ENCODE peak calls at places on chromosomes 12 and 14, in four cellular contexts. One of them, this sample, is unnamed. For H3K36me3 and H3K4me1, the result is how much of the 10 kb centered on the place peaks cover.

GRCh38 chr12:5428332-5429221 is 3.3 kb upstream of the NTF3 start:
- DNase-seq in pancreas: no peak
- DNase-seq in K562: peak
- DNase-seq in Peyer's patch: no peak
- DNase-seq in this sample: no peak

GRCh38 chr12:16939871-16940306 is 333.9 kb upstream of the LMO3 start:
- DNase-seq in pancreas: no peak
- DNase-seq in K562: peak
- DNase-seq in Peyer's patch: no peak
- DNase-seq in this sample: peak

GRCh38 chr12:26696613-26697092 is 136.3 kb downstream of the ITPR2 start:
- DNase-seq in pancreas: no peak
- DNase-seq in K562: no peak
- DNase-seq in Peyer's patch: no peak
- DNase-seq in this sample: no peak

GRCh38 chr14:44041700-44042099 is 465.4 kb downstream of the FSCB start:
- DNase-seq in pancreas: no peak
- DNase-seq in K562: no peak
- DNase-seq in Peyer's patch: no peak
- DNase-seq in this sample: no peak

GRCh38 chr12:132813443-132813842 is 15.2 kb downstream of the GOLGA3 start:
- DNase-seq in pancreas: no peak
- DNase-seq in K562: no peak
- DNase-seq in Peyer's patch: no peak
- DNase-seq in this sample: no peak

GRCh38 chr12:11202811-11203210 is 16.1 kb upstream of the TAS2R42 start:
- DNase-seq in pancreas: no peak
- DNase-seq in K562: no peak
- DNase-seq in Peyer's patch: no peak
- DNase-seq in this sample: no peak

GRCh38 chr12:48852734-48853168 is 788 bp upstream of the DDX23 start:
- DNase-seq in pancreas: no peak
- DNase-seq in K562: no peak
- DNase-seq in Peyer's patch: no peak
- DNase-seq in this sample: no peak

GRCh38 chr12:57237952-57238853 is 8.7 kb downstream of the SHMT2 start:
- DNase-seq in pancreas: peak
- DNase-seq in K562: peak
- DNase-seq in Peyer's patch: no peak
- DNase-seq in this sample: no peak

GRCh38 chr12:3005736-3006135 is 46.5 kb downstream of the TEAD4 start:
- DNase-seq in pancreas: no peak
- DNase-seq in K562: no peak
- DNase-seq in Peyer's patch: no peak
- DNase-seq in this sample: no peak

GRCh38 chr14:68874746-68875155 is 81.9 kb upstream of the ZFP36L1 start:
- DNase-seq in pancreas: no peak
- DNase-seq in K562: no peak
- DNase-seq in Peyer's patch: no peak
- DNase-seq in this sample: peak

GRCh38 chr12:106602071-106602470 is 19.3 kb downstream of the RFX4 start:
- DNase-seq in pancreas: no peak
- DNase-seq in K562: no peak
- DNase-seq in Peyer's patch: no peak
- DNase-seq in this sample: no peak

GRCh38 chr12:16530268-16530865 is 75.6 kb downstream of the LMO3 start:
- DNase-seq in pancreas: no peak
- DNase-seq in K562: no peak
- DNase-seq in Peyer's patch: no peak
- DNase-seq in this sample: no peak

GRCh38 chr12:97394657-97395056 is 67.9 kb upstream of the RMST start:
- DNase-seq in pancreas: no peak
- DNase-seq in K562: no peak
- DNase-seq in Peyer's patch: no peak
- DNase-seq in this sample: no peak

GRCh38 chr12:6507102-6507998 is 13.4 kb downstream of the NCAPD2 start:
- DNase-seq in pancreas: no peak
- DNase-seq in K562: no peak
- DNase-seq in Peyer's patch: no peak
- DNase-seq in this sample: no peak

GRCh38 chr12:104620761-104621531 is 164.2 kb downstream of the CHST11 start:
- DNase-seq in pancreas: no peak
- DNase-seq in K562: no peak
- DNase-seq in Peyer's patch: no peak
- DNase-seq in this sample: no peak

GRCh38 chr12:70643927-70644326 is 6.7 kb upstream of the PTPRB start:
- DNase-seq in pancreas: no peak
- DNase-seq in K562: no peak
- DNase-seq in Peyer's patch: no peak
- DNase-seq in this sample: no peak

GRCh38 chr14:31059152-31059924 is 33.2 kb upstream of the STRN3 start:
- DNase-seq in pancreas: peak
- DNase-seq in K562: peak
- DNase-seq in Peyer's patch: no peak
- DNase-seq in this sample: peak

GRCh38 chr12:108337235-108338223 is 1.6 kb downstream of the CMKLR1 start:
- DNase-seq in pancreas: no peak
- DNase-seq in K562: peak
- DNase-seq in Peyer's patch: no peak
- DNase-seq in this sample: no peak

GRCh38 chr12:41531147-41531829 is 343.2 kb downstream of the PDZRN4 start:
- DNase-seq in pancreas: no peak
- DNase-seq in K562: no peak
- DNase-seq in Peyer's patch: peak
- DNase-seq in this sample: no peak

GRCh38 chr14:95265106-95266094 is 54.3 kb downstream of the CLMN start:
- DNase-seq in pancreas: no peak
- DNase-seq in K562: no peak
- DNase-seq in Peyer's patch: peak
- DNase-seq in this sample: peak

GRCh38 chr12:102095677-102096263 is 24.1 kb downstream of the NUP37 start:
- DNase-seq in pancreas: no peak
- DNase-seq in K562: no peak
- DNase-seq in Peyer's patch: no peak
- DNase-seq in this sample: no peak

GRCh38 chr14:33463731-33464130 is 487.1 kb downstream of the EGLN3 start:
- DNase-seq in pancreas: no peak
- DNase-seq in K562: no peak
- DNase-seq in Peyer's patch: no peak
- DNase-seq in this sample: no peak

GRCh38 chr12:62306569-62307530 is 46.6 kb downstream of the USP15 start:
- DNase-seq in pancreas: no peak
- DNase-seq in K562: no peak
- DNase-seq in Peyer's patch: no peak
- DNase-seq in this sample: no peak
- H3K36me3 ChIP-seq in pancreas: under half
- H3K36me3 ChIP-seq in K562: half or more
- H3K36me3 ChIP-seq in Peyer's patch: under half
- H3K36me3 ChIP-seq in this sample: under half

GRCh38 chr14:61342486-61342885 is 21.1 kb downstream of the PRKCH start:
- DNase-seq in pancreas: no peak
- DNase-seq in K562: no peak
- DNase-seq in Peyer's patch: peak
- DNase-seq in this sample: no peak
- H3K27ac ChIP-seq in pancreas: no peak
- H3K27ac ChIP-seq in K562: peak
- H3K27ac ChIP-seq in Peyer's patch: peak
- H3K27ac ChIP-seq in this sample: no peak

GRCh38 chr14:92539419-92539818 is 25.8 kb downstream of the RIN3 start:
- DNase-seq in pancreas: no peak
- DNase-seq in K562: no peak
- DNase-seq in Peyer's patch: no peak
- DNase-seq in this sample: no peak
- H3K4me1 ChIP-seq in pancreas: under half
- H3K4me1 ChIP-seq in K562: under half
- H3K4me1 ChIP-seq in Peyer's patch: under half
- H3K4me1 ChIP-seq in this sample: under half

GRCh38 chr14:77342726-77343397 is 22.0 kb downstream of the GSTZ1 start:
- DNase-seq in pancreas: no peak
- DNase-seq in K562: no peak
- DNase-seq in Peyer's patch: no peak
- DNase-seq in this sample: no peak

GRCh38 chr14:77338332-77338731 is 17.5 kb downstream of the GSTZ1 start:
- DNase-seq in pancreas: no peak
- DNase-seq in K562: no peak
- DNase-seq in Peyer's patch: no peak
- DNase-seq in this sample: no peak

GRCh38 chr14:77337880-77338279 is 17.0 kb downstream of the GSTZ1 start:
- DNase-seq in pancreas: no peak
- DNase-seq in K562: no peak
- DNase-seq in Peyer's patch: no peak
- DNase-seq in this sample: no peak

GRCh38 chr14:77340389-77340788 is 19.6 kb downstream of the GSTZ1 start:
- DNase-seq in pancreas: no peak
- DNase-seq in K562: no peak
- DNase-seq in Peyer's patch: no peak
- DNase-seq in this sample: no peak

DNA sequence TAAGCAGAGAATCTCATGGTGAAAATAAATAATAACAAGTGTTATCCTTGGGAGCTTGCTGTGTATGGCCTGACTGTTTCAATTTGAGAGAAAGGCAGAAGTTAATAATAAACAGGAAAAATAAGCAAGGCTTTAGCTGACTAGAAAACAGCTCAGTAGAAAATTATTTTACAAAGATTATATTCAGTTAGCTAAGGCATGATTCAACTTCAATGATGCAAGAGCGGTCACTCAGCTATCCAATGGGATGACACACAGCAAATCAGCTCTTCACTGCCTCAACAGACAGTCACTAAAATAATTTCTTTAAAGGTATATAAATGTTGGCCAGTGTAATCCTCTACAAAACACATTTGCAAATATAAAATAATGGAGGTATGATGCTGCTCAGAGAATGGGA is 18.6 kb downstream of the GSTZ1 start:
- DNase-seq in pancreas: no peak
- DNase-seq in K562: no peak
- DNase-seq in Peyer's patch: no peak
- DNase-seq in this sample: no peak
- H3K36me3 ChIP-seq in pancreas: under half
- H3K36me3 ChIP-seq in K562: under half
- H3K36me3 ChIP-seq in Peyer's patch: under half
- H3K36me3 ChIP-seq in this sample: under half

DNA sequence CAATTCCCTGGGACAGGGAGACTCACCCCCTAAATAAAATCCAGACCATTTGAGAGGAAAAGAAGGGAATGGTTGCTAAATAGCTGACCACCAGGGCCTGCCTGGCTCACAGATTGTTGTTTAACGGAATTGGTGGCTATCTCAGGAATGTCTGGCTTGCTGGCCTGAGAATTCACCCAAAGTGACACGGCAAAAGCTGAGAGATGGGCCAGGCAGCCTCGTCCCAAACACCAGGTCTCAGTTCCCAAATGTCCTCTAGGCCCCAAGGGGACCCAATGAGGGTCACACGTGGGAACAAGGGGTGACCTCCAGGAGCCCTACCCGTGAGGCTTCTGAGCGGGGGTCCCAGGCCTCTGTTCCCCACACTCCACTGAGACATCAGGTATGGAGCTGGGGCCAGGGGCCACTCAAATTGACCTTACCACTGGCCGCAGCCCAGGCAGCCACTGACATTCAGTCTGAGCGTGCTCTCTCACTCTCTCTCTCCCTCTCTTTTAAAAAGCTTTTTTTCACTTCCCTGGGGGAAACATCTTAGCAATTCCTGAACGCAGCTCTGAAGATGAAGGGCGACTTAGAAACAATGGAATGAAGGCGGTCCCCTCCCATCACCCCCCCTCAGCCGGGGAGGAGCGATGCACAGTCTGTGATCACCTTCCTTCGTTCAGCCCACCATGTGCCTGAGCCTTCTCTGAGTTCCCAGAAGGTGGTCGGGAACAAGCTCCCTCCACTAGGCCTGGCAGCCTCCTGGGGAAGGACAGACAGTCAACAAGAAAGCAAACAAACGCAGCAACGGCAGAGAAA is 131.2 kb downstream of the SCARB1 start:
- DNase-seq in pancreas: no peak
- DNase-seq in K562: no peak
- DNase-seq in Peyer's patch: no peak
- DNase-seq in this sample: no peak
- H3K27ac ChIP-seq in pancreas: peak
- H3K27ac ChIP-seq in K562: no peak
- H3K27ac ChIP-seq in Peyer's patch: no peak
- H3K27ac ChIP-seq in this sample: peak

DNA sequence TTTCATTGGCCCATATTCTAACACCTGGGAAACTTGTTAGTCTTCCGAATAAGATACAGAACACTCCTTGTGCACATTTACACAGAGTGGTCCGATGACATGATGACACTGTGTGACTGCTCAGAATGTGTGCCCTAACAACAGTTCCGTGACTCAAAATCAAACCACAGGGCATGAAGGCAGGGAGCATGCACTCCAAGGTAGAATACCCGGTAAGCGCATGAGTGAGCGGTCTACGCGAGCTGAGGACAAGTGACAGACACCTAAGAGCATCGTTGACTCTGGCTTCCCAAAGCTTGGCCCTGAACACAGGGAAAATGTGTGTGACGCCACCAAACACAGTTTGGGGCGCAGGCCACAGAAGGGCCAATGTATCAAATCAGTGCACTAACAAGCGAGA is 18.6 kb downstream of the CLIP1 start:
- DNase-seq in pancreas: no peak
- DNase-seq in K562: no peak
- DNase-seq in Peyer's patch: no peak
- DNase-seq in this sample: no peak
- H3K4me1 ChIP-seq in pancreas: under half
- H3K4me1 ChIP-seq in K562: under half
- H3K4me1 ChIP-seq in Peyer's patch: under half
- H3K4me1 ChIP-seq in this sample: under half

This sample was measured in lung.